ENCODE peak calls at places on chromosomes 7 and 10, in nine cellular contexts. P is GM12878; G is GM12864; H is HEK293T; U is left ventricle myocardium superior; A is neural crest cell; R is foreskin keratinocyte; V is lower lobe of right lung; Y is stimulated activated CD4-positive, alpha-beta T cell treated with anti-CD3 and anti-CD28 coated beads, TNF-alpha, amount 100 ng/mL, for 48 hours. M is an unnamed sample.

GRCh38 chr10:72340510-72340895 is 14.2 kb downstream of the DNAJB12 start:
- DNase-seq in G (peak), Y (no peak), R (no peak), U (peak), A (peak), V (peak), P (no peak), H (peak), M (peak)

GRCh38 chr10:116237260-116237659 is 35.7 kb downstream of the GFRA1 start:
- DNase-seq in Y (no peak), R (no peak), P (no peak), H (no peak), U (no peak), V (no peak), G (no peak), A (no peak), M (no peak)

GRCh38 chr10:6234371-6234770 is 31.6 kb downstream of the PFKFB3 start:
- DNase-seq in Y (no peak), H (no peak), A (no peak), U (no peak), V (no peak), P (no peak), G (no peak), R (no peak), M (no peak)

GRCh38 chr10:92720306-92721165 is 30.8 kb downstream of the HHEX start:
- DNase-seq in A (no peak), R (no peak), V (no peak), H (no peak), Y (no peak), P (no peak), U (no peak), G (no peak), M (no peak)

GRCh38 chr10:21047511-21047910 is 150.4 kb upstream of the NEBL start:
- DNase-seq in Y (no peak), H (no peak), U (no peak), P (no peak), V (no peak), R (peak), G (no peak), A (no peak), M (no peak)

GRCh38 chr10:114856544-114857287 is 35.1 kb downstream of the FHIP2A start:
- DNase-seq in H (no peak), A (no peak), V (no peak), Y (no peak), P (no peak), R (peak), G (no peak), U (no peak), M (no peak)

GRCh38 chr10:21754410-21755011 is 220.5 kb downstream of the MLLT10 start:
- DNase-seq in V (no peak), G (no peak), H (no peak), R (no peak), U (peak), Y (no peak), A (no peak), P (no peak), M (no peak)

GRCh38 chr10:125162181-125162906 is 2.0 kb upstream of the CTBP2 start:
- DNase-seq in G (no peak), H (no peak), V (peak), P (no peak), A (no peak), U (no peak), Y (no peak), R (no peak), M (no peak)

GRCh38 chr7:157266272-157266671 is 70.5 kb upstream of the DNAJB6 start:
- DNase-seq in R (no peak), U (no peak), G (no peak), H (no peak), V (no peak), Y (no peak), A (no peak), P (no peak), M (no peak)

GRCh38 chr10:82150123-82150900 is 275.3 kb downstream of the NRG3 start:
- DNase-seq in P (no peak), A (no peak), H (peak), G (no peak), R (no peak), U (peak), V (peak), Y (no peak), M (peak)

GRCh38 chr10:10540383-10540782 is 477.3 kb upstream of the CELF2 start:
- DNase-seq in Y (no peak), U (no peak), A (no peak), G (no peak), P (no peak), V (no peak), H (no peak), R (peak), M (no peak)

GRCh38 chr10:62348029-62348428 is 26.1 kb upstream of the ZNF365 start:
- DNase-seq in R (peak), U (no peak), V (no peak), G (no peak), P (no peak), A (no peak), Y (no peak), H (no peak), M (no peak)

GRCh38 chr7:99679032-99679399 is 780 bp downstream of the CYP3A5 start:
- DNase-seq in R (peak), H (no peak), V (no peak), G (no peak), Y (no peak), A (no peak), P (no peak), U (no peak), M (no peak)

GRCh38 chr7:31950101-31950755 is 120.0 kb downstream of the PDE1C start:
- DNase-seq in A (no peak), R (peak), Y (no peak), P (no peak), V (no peak), G (no peak), U (no peak), H (no peak), M (no peak)

GRCh38 chr10:22723343-22723779 is 9.0 kb upstream of the PIP4K2A start:
- DNase-seq in Y (no peak), V (no peak), H (no peak), U (no peak), G (peak), R (no peak), A (no peak), P (peak), M (no peak)

GRCh38 chr10:33534455-33534854 is 200.0 kb upstream of the NRP1 start:
- DNase-seq in Y (no peak), R (no peak), G (no peak), V (no peak), H (no peak), U (no peak), P (no peak), A (no peak), M (no peak)

GRCh38 chr7:78770422-78771410 is 682.8 kb downstream of the MAGI2 start:
- DNase-seq in R (peak), A (no peak), V (no peak), P (no peak), H (peak), G (peak), Y (no peak), U (no peak), M (no peak)

GRCh38 chr10:52571018-52571417 is 201.6 kb downstream of the MBL2 start:
- DNase-seq in H (no peak), Y (no peak), V (no peak), U (no peak), G (no peak), P (no peak), A (no peak), R (no peak), M (no peak)

GRCh38 chr7:47638679-47639306 is 56.9 kb upstream of the TNS3 start:
- DNase-seq in P (no peak), H (no peak), Y (no peak), R (no peak), U (no peak), A (no peak), G (no peak), V (no peak), M (no peak)

GRCh38 chr10:4242561-4243035 is 457.6 kb upstream of the KLF6 start:
- DNase-seq in R (peak), V (no peak), A (no peak), U (peak), H (no peak), P (no peak), G (no peak), Y (no peak), M (no peak)

GRCh38 chr10:93383562-93383981 is 98.6 kb downstream of the MYOF start:
- DNase-seq in U (no peak), P (no peak), A (no peak), R (peak), V (no peak), Y (no peak), G (no peak), H (no peak), M (no peak)

GRCh38 chr7:50281680-50282445 is 22.7 kb upstream of the IKZF1 start:
- DNase-seq in P (peak), U (peak), A (no peak), V (no peak), G (peak), H (no peak), Y (no peak), R (no peak), M (no peak)

GRCh38 chr7:229184-229964 is 37.0 kb downstream of the FAM20C start:
- DNase-seq in V (no peak), Y (no peak), G (no peak), H (no peak), R (no peak), A (no peak), P (no peak), U (peak), M (peak)

GRCh38 chr7:18828333-18829100 is 288.9 kb downstream of the TWIST1 start:
- DNase-seq in P (no peak), H (no peak), R (peak), U (no peak), Y (no peak), A (no peak), V (no peak), G (no peak), M (no peak)

GRCh38 chr10:69734797-69735468 is 66.8 kb upstream of the COL13A1 start:
- DNase-seq in H (no peak), Y (peak), A (no peak), R (no peak), P (no peak), U (no peak), G (no peak), V (no peak), M (peak)

GRCh38 chr10:89047397-89047796 is 56.8 kb downstream of the FAS start:
- DNase-seq in U (no peak), P (no peak), Y (no peak), G (no peak), H (no peak), A (no peak), V (no peak), R (no peak), M (no peak)